ENCODE peak calls at places on chromosomes 11 and 22, in seven cellular contexts. R is psoas muscle, A is prostate gland, C is upper lobe of right lung, M is colonic mucosa, K is heart left ventricle, J is endothelial cell of umbilical vein. G is an unnamed sample.

GRCh38 chr11:66076561-66076960 is 6.5 kb downstream of the PACS1 start:
- DNase-seq in R (no peak), A (no peak), C (no peak), M (no peak), K (no peak), J (no peak), G (no peak)

GRCh38 chr22:27100789-27101188 is 443.4 kb downstream of the MIAT start:
- DNase-seq in R (no peak), A (no peak), C (no peak), M (no peak), K (no peak), J (no peak), G (no peak)

GRCh38 chr11:83543918-83544491 is 257.8 kb upstream of the CCDC90B start:
- DNase-seq in R (no peak), A (no peak), C (no peak), M (no peak), K (no peak), J (no peak), G (no peak)

GRCh38 chr11:113730887-113731726 is 25.0 kb upstream of the TMPRSS5 start:
- DNase-seq in R (peak; percentile 20), A (peak; percentile 45), C (no peak), M (peak; percentile 35), K (no peak), J (peak; percentile 18), G (no peak)

GRCh38 chr11:105577645-105578044 is 32.2 kb upstream of the GRIA4 start:
- DNase-seq in R (no peak), A (no peak), C (no peak), M (no peak), K (no peak), J (peak; percentile 29), G (no peak)

GRCh38 chr22:23534201-23534850 is 45.8 kb downstream of the IGLL1 start:
- DNase-seq in R (no peak), A (no peak), C (peak; percentile 57), M (no peak), K (no peak), J (no peak), G (peak; percentile 51)

GRCh38 chr11:102268083-102268984 is 49.0 kb upstream of the BIRC3 start:
- DNase-seq in R (peak; percentile 80), A (peak; percentile 95), C (peak; percentile 94), M (peak; percentile 95), K (peak; percentile 83), J (peak; percentile 51), G (peak; percentile 96)

GRCh38 chr11:125174686-125175085 is 10.1 kb downstream of the PKNOX2 start:
- DNase-seq in R (no peak), A (no peak), C (no peak), M (no peak), K (no peak), J (no peak), G (no peak)

GRCh38 chr22:37599161-37599560 is 9.5 kb upstream of the GGA1 start:
- DNase-seq in R (no peak), A (peak; percentile 62), C (no peak), M (peak; percentile 94), K (no peak), J (no peak), G (peak; percentile 70)

GRCh38 chr11:76766521-76766920 is 16.6 kb upstream of the TSKU start:
- DNase-seq in R (no peak), A (no peak), C (no peak), M (no peak), K (no peak), J (no peak), G (no peak)

GRCh38 chr11:91435694-91436375 is 788.8 kb upstream of the FAT3 start:
- DNase-seq in R (no peak), A (no peak), C (no peak), M (no peak), K (no peak), J (no peak), G (no peak)

GRCh38 chr11:121757480-121758125 is 304.8 kb upstream of the SORL1-AS1 start:
- DNase-seq in R (no peak), A (no peak), C (no peak), M (no peak), K (no peak), J (peak; percentile 20), G (no peak)

GRCh38 chr22:24155597-24156145 is 25.6 kb upstream of the SUSD2 start:
- DNase-seq in R (peak; percentile 87), A (peak; percentile 65), C (peak; percentile 92), M (peak; percentile 78), K (peak; percentile 89), J (peak; percentile 72), G (peak; percentile 85)

GRCh38 chr11:43467958-43468357 is 109.2 kb downstream of the TTC17 start:
- DNase-seq in R (no peak), A (no peak), C (no peak), M (no peak), K (no peak), J (no peak), G (no peak)

GRCh38 chr11:73189315-73189714 is 28.8 kb upstream of the P2RY2 start:
- DNase-seq in R (no peak), A (no peak), C (no peak), M (no peak), K (no peak), J (no peak), G (no peak)

GRCh38 chr11:130449996-130450419 is 1.6 kb downstream of the ADAMTS15 start:
- DNase-seq in R (peak; percentile 82), A (no peak), C (peak; percentile 86), M (peak; percentile 86), K (peak; percentile 91), J (no peak), G (peak; percentile 84)
- H3K4me3 ChIP-seq in R (peak overlapping the region; percentile 70), A (peak overlapping the region; percentile 41), C (peak overlapping the region; percentile 62), M (peak overlapping the region; percentile 42), K (peak overlapping the region; percentile 88), J (no peak overlapping the region), G (no peak overlapping the region)

GRCh38 chr11:61815790-61816735 is 740 bp downstream of the FADS1 start:
- DNase-seq in R (peak; percentile 74), A (peak; percentile 33), C (peak; percentile 84), M (peak; percentile 61), K (peak; percentile 83), J (peak; percentile 78), G (peak; percentile 63)
- TF ChIP-seq CTCF in R (no peak), A (no peak), C (no peak), M (no peak), K (no peak), J (no peak), G (no peak)

DNA sequence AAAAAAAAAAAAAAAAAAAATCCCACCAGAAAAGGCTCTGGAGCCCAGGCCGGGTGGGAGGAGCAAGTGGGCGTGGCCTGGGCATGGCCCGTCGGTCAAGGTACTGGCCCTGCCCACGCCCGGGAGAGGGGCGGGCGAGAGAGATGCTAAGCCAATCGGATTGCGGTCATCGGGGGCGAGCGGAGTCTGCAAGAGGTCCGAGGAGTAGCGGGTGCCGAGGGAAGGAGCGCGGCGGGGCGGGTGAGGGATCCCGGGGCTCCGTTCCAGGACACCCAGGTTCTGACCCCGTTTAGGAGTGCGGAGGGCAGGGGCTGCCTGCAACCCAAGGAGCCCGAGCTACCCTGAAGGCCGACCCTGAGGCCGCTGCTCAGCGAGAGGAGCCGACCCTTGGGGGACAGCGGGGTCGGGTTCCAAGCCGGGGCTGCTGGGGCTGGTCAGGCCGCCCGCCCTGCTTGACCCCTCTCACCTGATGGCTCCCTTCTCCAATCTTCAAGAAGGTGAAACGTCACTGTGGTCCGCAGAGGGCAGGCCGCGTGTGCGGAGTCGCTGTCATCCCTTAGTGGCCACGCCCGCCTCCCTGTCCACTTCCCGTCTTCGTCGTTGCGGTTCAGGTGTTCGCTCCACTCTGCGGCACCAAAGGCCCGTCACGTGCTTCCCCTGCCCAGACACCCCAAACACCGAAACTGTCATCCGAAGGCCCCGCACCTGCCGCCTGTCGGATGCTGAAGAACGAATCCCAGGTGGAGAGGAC is 11.1 kb upstream of the TAB1 start:
- DNase-seq in R (peak; percentile 85), A (peak; percentile 68), C (peak; percentile 90), M (peak; percentile 82), K (peak; percentile 91), J (peak; percentile 81), G (peak; percentile 72)
- H3K4me3 ChIP-seq in R (peak overlapping the region; percentile 69), A (peak overlapping the region; percentile 42), C (peak overlapping the region; percentile 61), M (peak overlapping the region; percentile 54), K (peak overlapping the region; percentile 42), J (peak overlapping the region; percentile 24), G (peak overlapping the region; percentile 26)

GRCh38 chr22:40806711-40807110 is 12.4 kb downstream of the SLC25A17 start:
- DNase-seq in R (no peak), A (no peak), C (no peak), M (no peak), K (no peak), J (no peak), G (no peak)

GRCh38 chr22:40805699-40806203 is 13.4 kb downstream of the SLC25A17 start:
- DNase-seq in R (no peak), A (no peak), C (no peak), M (no peak), K (no peak), J (no peak), G (no peak)

GRCh38 chr22:40808018-40808841 is 10.9 kb downstream of the SLC25A17 start:
- DNase-seq in R (no peak), A (no peak), C (no peak), M (no peak), K (no peak), J (peak; percentile 45), G (no peak)

GRCh38 chr22:40803292-40803691 is 15.9 kb downstream of the SLC25A17 start:
- DNase-seq in R (no peak), A (no peak), C (no peak), M (no peak), K (no peak), J (peak; percentile 30), G (no peak)

DNA sequence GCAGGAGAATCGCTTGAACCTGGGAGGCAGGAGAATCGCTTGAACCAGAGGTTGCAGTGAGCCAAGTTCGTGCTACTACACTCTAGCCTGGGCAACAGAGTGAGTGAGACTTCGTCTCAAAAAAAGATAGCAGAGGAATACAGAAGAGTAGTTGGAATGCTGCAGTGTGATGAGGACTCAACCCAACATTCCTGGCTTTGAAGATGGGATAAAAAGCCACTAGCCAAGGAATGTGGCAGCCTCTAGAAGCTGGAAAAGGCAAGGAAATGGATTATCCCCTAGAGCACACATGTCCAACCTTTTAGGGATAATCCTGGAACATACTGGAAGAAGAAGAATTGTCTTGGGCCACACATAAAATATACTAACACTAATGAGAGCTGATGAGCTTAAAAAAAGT is 13.9 kb downstream of the SLC25A17 start:
- DNase-seq in R (no peak), A (no peak), C (no peak), M (no peak), K (no peak), J (no peak), G (no peak)
- TF ChIP-seq CTCF in R (no peak), A (no peak), C (no peak), M (no peak), K (no peak), J (no peak), G (no peak)

G was measured in mucosa of descending colon.